ENCODE peak calls at places on chromosomes 11 and 22, in eight cellular contexts. J, I, P, Z, X, U, O and K are unnamed samples.
A peak's percentile ranks its signal among the peaks of the same experiment; 100 is the strongest.

GRCh38 chr11:63663809-63664208 is 7.4 kb downstream of the ATL3 start:
- DNase-seq in J (no peak), I (no peak), P (no peak), Z (peak; percentile 77), X (no peak), U (no peak), O (no peak), K (no peak)

GRCh38 chr11:8356731-8357504 is 93.2 kb upstream of the LMO1 start:
- DNase-seq in J (no peak), I (no peak), P (no peak), Z (no peak), X (no peak), U (no peak), O (no peak), K (no peak)

GRCh38 chr11:101516546-101516945 is 67.3 kb downstream of the TRPC6 start:
- DNase-seq in J (no peak), I (no peak), P (no peak), Z (no peak), X (no peak), U (peak; percentile 34), O (no peak), K (no peak)

GRCh38 chr11:109785714-109786113 is 307.5 kb upstream of the ZC3H12C start:
- DNase-seq in J (no peak), I (no peak), P (no peak), Z (no peak), X (no peak), U (no peak), O (no peak), K (no peak)

GRCh38 chr11:93823210-93823609 is 27.2 kb downstream of the VSTM5 start:
- DNase-seq in J (no peak), I (no peak), P (no peak), Z (no peak), X (no peak), U (no peak), O (no peak), K (no peak)

GRCh38 chr11:66489636-66490035 is 9.4 kb downstream of the DPP3 start:
- DNase-seq in J (no peak), I (no peak), P (no peak), Z (no peak), X (no peak), U (no peak), O (no peak), K (no peak)

GRCh38 chr11:28476053-28476452 is 367.9 kb downstream of the METTL15 start:
- DNase-seq in J (no peak), I (no peak), P (no peak), Z (no peak), X (no peak), U (no peak), O (no peak), K (no peak)

GRCh38 chr11:30002157-30002556 is 14.7 kb downstream of the KCNA4 start:
- DNase-seq in J (no peak), I (no peak), P (no peak), Z (no peak), X (no peak), U (no peak), O (no peak), K (no peak)

GRCh38 chr11:2213384-2213842 is 41.8 kb upstream of the TH start:
- DNase-seq in J (no peak), I (peak; percentile 96), P (no peak), Z (no peak), X (no peak), U (no peak), O (no peak), K (no peak)

GRCh38 chr11:29260939-29261705 is 755.7 kb downstream of the KCNA4 start:
- DNase-seq in J (peak; percentile 15), I (peak; percentile 51), P (no peak), Z (peak; percentile 66), X (no peak), U (no peak), O (no peak), K (peak; percentile 76)

GRCh38 chr11:115092516-115092915 is 411.7 kb downstream of the CADM1 start:
- DNase-seq in J (no peak), I (no peak), P (no peak), Z (no peak), X (no peak), U (no peak), O (no peak), K (no peak)

GRCh38 chr11:69207165-69207889 is 51.6 kb downstream of the SMIM38 start:
- DNase-seq in J (no peak), I (no peak), P (no peak), Z (no peak), X (no peak), U (no peak), O (no peak), K (no peak)

GRCh38 chr11:90705661-90706060 is 482.8 kb upstream of the CHORDC1 start:
- DNase-seq in J (no peak), I (no peak), P (no peak), Z (no peak), X (no peak), U (no peak), O (no peak), K (no peak)

GRCh38 chr11:18490736-18491485 is 35.3 kb downstream of the LDHAL6A start:
- DNase-seq in J (no peak), I (no peak), P (no peak), Z (no peak), X (peak; percentile 19), U (no peak), O (no peak), K (no peak)

GRCh38 chr11:35632301-35632700 is 14.0 kb downstream of the FJX1 start:
- DNase-seq in J (no peak), I (no peak), P (no peak), Z (no peak), X (no peak), U (no peak), O (no peak), K (no peak)

GRCh38 chr11:119991022-119991404 is 146.9 kb downstream of the TRIM29 start:
- DNase-seq in J (no peak), I (no peak), P (no peak), Z (no peak), X (no peak), U (no peak), O (no peak), K (no peak)

GRCh38 chr11:74169736-74170458 is 905 bp downstream of the C2CD3 start:
- DNase-seq in J (no peak), I (no peak), P (peak; percentile 31), Z (peak; percentile 4), X (no peak), U (no peak), O (no peak), K (no peak)

GRCh38 chr11:689630-690029 is 5.4 kb downstream of the DEAF1 start:
- DNase-seq in J (no peak), I (no peak), P (no peak), Z (peak; percentile 87), X (no peak), U (no peak), O (no peak), K (no peak)

GRCh38 chr22:44331881-44332714 is 19.3 kb upstream of the SHISAL1 start:
- DNase-seq in J (peak; percentile 16), I (no peak), P (no peak), Z (no peak), X (no peak), U (no peak), O (no peak), K (no peak)
- TF ChIP-seq MAX in J (no peak), I (no peak), P (no peak), Z (no peak), X (no peak), U (no peak), O (no peak), K (no peak)

GRCh38 chr22:41301085-41302015 is at the start of gene ZC3H7B:
- DNase-seq in J (peak; percentile 92), I (peak; percentile 76), P (peak; percentile 86), Z (peak; percentile 80), X (peak; percentile 77), U (no peak), O (peak; percentile 28), K (no peak)
- TF ChIP-seq POLR2A in J (peak; percentile 54), I (peak; percentile 69), P (peak; percentile 79), Z (peak; percentile 85), X (peak; percentile 77), U (peak; percentile 66), O (peak; percentile 84), K (peak; percentile 89)

GRCh38 chr22:43994416-43994815 is 29.7 kb upstream of the PARVB start:
- DNase-seq in J (no peak), I (no peak), P (no peak), Z (no peak), X (no peak), U (no peak), O (no peak), K (no peak)

GRCh38 chr22:43994006-43994405 is 30.1 kb upstream of the PARVB start:
- DNase-seq in J (no peak), I (no peak), P (no peak), Z (no peak), X (no peak), U (no peak), O (no peak), K (no peak)

GRCh38 chr22:43991316-43992020 is 32.6 kb upstream of the PARVB start:
- DNase-seq in J (no peak), I (no peak), P (no peak), Z (no peak), X (no peak), U (no peak), O (no peak), K (no peak)

GRCh38 chr22:43993072-43993760 is 30.9 kb upstream of the PARVB start:
- DNase-seq in J (peak; percentile 43), I (peak; percentile 34), P (peak; percentile 65), Z (peak; percentile 53), X (peak; percentile 57), U (peak; percentile 38), O (peak; percentile 5), K (peak; percentile 21)

DNA sequence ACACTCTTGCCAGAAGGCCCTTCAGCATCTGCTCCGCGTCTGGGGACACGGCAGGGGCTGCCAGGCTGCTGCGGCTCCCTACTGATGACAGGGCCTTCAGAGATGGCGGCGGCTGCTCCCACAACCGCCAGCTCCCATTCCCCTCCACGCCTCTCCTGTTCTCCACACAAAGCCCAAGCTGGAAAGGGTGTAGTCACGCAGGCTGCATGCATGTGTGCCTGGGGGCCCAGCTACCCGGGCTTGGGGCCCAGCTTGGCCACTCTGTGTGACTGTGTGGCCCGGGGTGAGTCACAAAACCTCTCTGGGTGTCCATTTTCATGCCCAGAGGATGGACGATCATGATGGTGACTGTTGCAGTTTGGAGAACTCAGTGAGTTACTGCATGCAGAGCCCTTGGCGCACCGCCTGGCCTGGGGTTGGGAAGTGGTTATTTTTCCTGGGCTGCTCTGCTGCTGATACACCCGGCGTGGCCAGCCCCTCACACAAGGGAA is 31.7 kb upstream of the PARVB start:
- DNase-seq in J (no peak), I (no peak), P (no peak), Z (no peak), X (no peak), U (no peak), O (no peak), K (no peak)
- TF ChIP-seq MAX in J (no peak), I (no peak), P (no peak), Z (no peak), X (no peak), U (no peak), O (no peak), K (no peak)

DNA sequence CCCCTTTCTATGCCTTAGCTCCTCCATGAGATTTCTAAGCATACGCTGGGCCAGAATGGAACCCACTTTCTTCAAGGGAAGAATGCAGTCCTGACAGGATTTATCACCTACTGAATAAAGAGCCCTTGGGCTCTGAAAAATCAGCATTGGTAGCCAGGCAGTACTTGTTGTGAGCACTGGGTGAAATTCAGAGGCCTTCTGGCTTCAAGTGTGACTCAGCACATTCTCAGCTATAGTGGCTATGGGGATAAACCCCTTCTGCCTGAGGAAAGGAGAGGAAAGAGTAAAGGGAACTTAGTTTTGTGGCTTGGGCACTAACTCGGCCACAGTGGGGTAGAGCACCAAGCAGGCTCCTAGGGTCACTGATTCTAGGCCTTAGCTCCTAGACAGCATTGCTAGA is 574.8 kb downstream of the JRKL start:
- DNase-seq in J (no peak), I (peak; percentile 1), P (peak; percentile 54), Z (no peak), X (no peak), U (no peak), O (no peak), K (no peak)
- TF ChIP-seq POLR2A in J (no peak), I (no peak), P (no peak), Z (no peak), X (no peak), U (no peak), O (no peak), K (no peak)